ENCODE peak calls at places on chromosome 20, in four cellular contexts. One of them, this sample, is unnamed.

GRCh38 chr20:50590348-50590664 is 80.1 kb downstream of the PTPN1 start:
- DNase-seq in HCT116: no peak
- DNase-seq in K562: no peak
- DNase-seq in HepG2: no peak
- DNase-seq in this sample: no peak

GRCh38 chr20:57040461-57040860 is 226.0 kb downstream of the BMP7 start:
- DNase-seq in HepG2: no peak
- DNase-seq in HCT116: no peak
- DNase-seq in K562: no peak
- DNase-seq in this sample: no peak

GRCh38 chr20:2132461-2132901 is 30.9 kb downstream of the STK35 start:
- DNase-seq in HCT116: peak
- DNase-seq in HepG2: no peak
- DNase-seq in K562: no peak
- DNase-seq in this sample: no peak

GRCh38 chr20:33299111-33299603 is 16.1 kb downstream of the BPIFB1 start:
- DNase-seq in HCT116: peak
- DNase-seq in HepG2: peak
- DNase-seq in K562: peak
- DNase-seq in this sample: peak

GRCh38 chr20:35773154-35773751 is 1.4 kb downstream of the PHF20 start:
- DNase-seq in HCT116: no peak
- DNase-seq in HepG2: no peak
- DNase-seq in K562: peak
- DNase-seq in this sample: no peak

GRCh38 chr20:48879609-48880008 is 41.9 kb upstream of the ARFGEF2 start:
- DNase-seq in HCT116: no peak
- DNase-seq in K562: no peak
- DNase-seq in HepG2: no peak
- DNase-seq in this sample: no peak

GRCh38 chr20:33279261-33279910 is 3.6 kb upstream of the BPIFB1 start:
- DNase-seq in HepG2: no peak
- DNase-seq in K562: no peak
- DNase-seq in HCT116: no peak
- DNase-seq in this sample: no peak

GRCh38 chr20:19824861-19825260 is 66.8 kb downstream of the RIN2 start:
- DNase-seq in HCT116: no peak
- DNase-seq in K562: no peak
- DNase-seq in HepG2: no peak
- DNase-seq in this sample: no peak

GRCh38 chr20:47970282-47970903 is 185.1 kb upstream of the SULF2 start:
- DNase-seq in HepG2: peak
- DNase-seq in K562: no peak
- DNase-seq in HCT116: no peak
- DNase-seq in this sample: peak

GRCh38 chr20:25398363-25399037 is 7.9 kb upstream of the ABHD12 start:
- DNase-seq in HepG2: peak
- DNase-seq in K562: no peak
- DNase-seq in HCT116: no peak
- DNase-seq in this sample: no peak

GRCh38 chr20:25278636-25279361 is 30.9 kb downstream of the PYGB start:
- DNase-seq in HepG2: no peak
- DNase-seq in K562: no peak
- DNase-seq in HCT116: no peak
- DNase-seq in this sample: no peak

GRCh38 chr20:49631074-49631716 is 63.3 kb upstream of the PTGIS start:
- DNase-seq in K562: no peak
- DNase-seq in HCT116: no peak
- DNase-seq in HepG2: no peak
- DNase-seq in this sample: no peak

GRCh38 chr20:14512856-14513255 is 175.4 kb upstream of the FLRT3 start:
- DNase-seq in K562: no peak
- DNase-seq in HepG2: no peak
- DNase-seq in HCT116: no peak
- DNase-seq in this sample: no peak

GRCh38 chr20:18057106-18057993 is at the start of gene OVOL2:
- DNase-seq in HCT116: peak
- DNase-seq in HepG2: no peak
- DNase-seq in K562: no peak
- DNase-seq in this sample: peak

GRCh38 chr20:18058661-18059467 is 1.1 kb upstream of the OVOL2 start:
- DNase-seq in HepG2: no peak
- DNase-seq in K562: no peak
- DNase-seq in HCT116: peak
- DNase-seq in this sample: peak

GRCh38 chr20:18059603-18060002 is 1.9 kb upstream of the OVOL2 start:
- DNase-seq in HCT116: no peak
- DNase-seq in HepG2: no peak
- DNase-seq in K562: no peak
- DNase-seq in this sample: no peak

GRCh38 chr20:18056174-18057105 is 1.3 kb downstream of the OVOL2 start:
- DNase-seq in K562: no peak
- DNase-seq in HCT116: no peak
- DNase-seq in HepG2: no peak
- DNase-seq in this sample: peak

DNA sequence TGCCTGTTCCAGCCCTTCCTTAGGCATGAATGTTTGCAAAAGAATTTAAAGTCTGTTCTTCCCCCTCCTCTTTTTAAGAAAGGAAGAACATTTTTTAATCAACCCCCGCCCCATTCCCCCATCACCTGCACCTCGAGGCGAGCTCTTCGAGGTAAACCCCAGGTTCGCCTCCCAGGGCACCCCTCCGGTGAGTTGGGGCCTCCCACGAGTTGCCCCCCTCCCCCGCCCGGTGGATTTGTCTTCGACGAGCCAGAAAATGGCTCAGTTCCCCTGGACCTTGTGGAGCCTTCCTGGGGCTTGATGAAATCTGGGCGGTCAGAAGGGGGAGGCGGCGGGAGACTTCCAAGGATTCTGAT is 256 bp upstream of the OVOL2 start:
- DNase-seq in HepG2: no peak
- DNase-seq in HCT116: no peak
- DNase-seq in K562: no peak
- DNase-seq in this sample: peak
- H3K27ac ChIP-seq in HepG2: no peak
- H3K27ac ChIP-seq in HCT116: no peak
- H3K27ac ChIP-seq in K562: no peak
- H3K27ac ChIP-seq in this sample: no peak

GRCh38 chr20:44028341-44028715 is 113.7 kb downstream of the TOX2 start:
- DNase-seq in K562: no peak
- DNase-seq in HepG2: no peak
- DNase-seq in HCT116: no peak
- DNase-seq in this sample: no peak

GRCh38 chr20:44028868-44029847 is 114.5 kb downstream of the TOX2 start:
- DNase-seq in HCT116: no peak
- DNase-seq in K562: no peak
- DNase-seq in HepG2: no peak
- DNase-seq in this sample: no peak

GRCh38 chr20:44031001-44031574 is 116.4 kb downstream of the TOX2 start:
- DNase-seq in HepG2: no peak
- DNase-seq in HCT116: no peak
- DNase-seq in K562: no peak
- DNase-seq in this sample: no peak

GRCh38 chr20:44030394-44030793 is 115.7 kb downstream of the TOX2 start:
- DNase-seq in HepG2: no peak
- DNase-seq in HCT116: no peak
- DNase-seq in K562: no peak
- DNase-seq in this sample: no peak

DNA sequence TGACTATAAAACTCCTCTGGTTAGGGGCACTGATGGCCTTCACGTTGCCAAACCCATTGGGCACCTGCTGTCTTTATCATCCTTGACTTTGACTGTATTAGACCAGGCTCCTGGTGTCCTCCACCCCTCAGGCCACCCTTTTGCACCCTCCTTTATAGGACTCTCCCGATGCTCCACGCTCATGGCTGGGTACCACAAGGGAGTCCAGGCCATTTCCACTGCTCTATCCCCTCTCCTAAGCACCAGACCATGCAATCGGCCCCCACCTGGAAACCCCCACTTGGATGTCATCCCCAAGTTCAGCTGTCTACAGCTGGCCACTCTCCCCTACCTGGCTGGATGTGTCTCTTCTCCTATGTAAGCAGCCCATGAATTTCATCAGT is 115.2 kb downstream of the TOX2 start:
- DNase-seq in HCT116: no peak
- DNase-seq in HepG2: no peak
- DNase-seq in K562: no peak
- DNase-seq in this sample: no peak
- TF ChIP-seq ELF1 in HCT116: no peak
- TF ChIP-seq ELF1 in HepG2: no peak
- TF ChIP-seq ELF1 in K562: no peak
- TF ChIP-seq ELF1 in this sample: no peak

GRCh38 chr20:44204156-44204831 is 6.3 kb downstream of the OSER1 start:
- DNase-seq in K562: peak
- DNase-seq in HepG2: no peak
- DNase-seq in HCT116: peak
- DNase-seq in this sample: no peak

GRCh38 chr20:44200983-44201382 is 9.6 kb downstream of the OSER1 start:
- DNase-seq in HepG2: no peak
- DNase-seq in HCT116: no peak
- DNase-seq in K562: no peak
- DNase-seq in this sample: no peak

GRCh38 chr20:44204832-44205215 is 5.7 kb downstream of the OSER1 start:
- DNase-seq in K562: no peak
- DNase-seq in HepG2: no peak
- DNase-seq in HCT116: no peak
- DNase-seq in this sample: no peak

GRCh38 chr20:44200371-44200770 is 10.2 kb downstream of the OSER1 start:
- DNase-seq in HCT116: no peak
- DNase-seq in HepG2: no peak
- DNase-seq in K562: no peak
- DNase-seq in this sample: no peak

GRCh38 chr20:44203161-44203560 is 7.4 kb downstream of the OSER1 start:
- DNase-seq in K562: no peak
- DNase-seq in HepG2: no peak
- DNase-seq in HCT116: no peak
- DNase-seq in this sample: no peak
- H3K27ac ChIP-seq in K562: no peak
- H3K27ac ChIP-seq in HepG2: no peak
- H3K27ac ChIP-seq in HCT116: peak
- H3K27ac ChIP-seq in this sample: peak

GRCh38 chr20:20938131-20938530 is 168.0 kb downstream of the LINC00237 start:
- DNase-seq in K562: no peak
- DNase-seq in HCT116: no peak
- DNase-seq in HepG2: no peak
- DNase-seq in this sample: no peak
- TF ChIP-seq ELF1 in K562: no peak
- TF ChIP-seq ELF1 in HCT116: no peak
- TF ChIP-seq ELF1 in HepG2: no peak
- TF ChIP-seq ELF1 in this sample: no peak

DNA sequence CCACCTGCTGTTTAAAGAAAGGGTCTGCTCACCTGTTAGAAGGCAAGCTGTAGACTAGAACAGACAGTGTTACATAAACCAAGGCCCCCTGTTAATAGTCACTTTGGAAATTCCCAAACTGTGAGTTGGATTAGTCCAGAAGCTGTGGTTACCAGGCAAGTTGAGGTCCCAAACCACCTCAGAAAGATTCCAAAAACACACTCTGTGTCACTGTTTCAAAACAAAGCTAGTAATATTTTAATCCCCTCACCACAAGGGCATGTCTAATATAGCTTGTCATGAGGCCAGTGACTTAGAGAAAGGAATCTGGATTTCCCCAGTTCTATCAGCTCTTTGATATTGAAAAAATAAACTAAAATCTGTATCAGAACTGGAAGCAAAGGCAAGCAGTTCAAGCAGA is 244.6 kb downstream of the HAO1 start:
- DNase-seq in K562: no peak
- DNase-seq in HCT116: no peak
- DNase-seq in HepG2: no peak
- DNase-seq in this sample: no peak
- H3K27ac ChIP-seq in K562: no peak
- H3K27ac ChIP-seq in HCT116: no peak
- H3K27ac ChIP-seq in HepG2: no peak
- H3K27ac ChIP-seq in this sample: no peak

GRCh38 chr20:34362502-34363061 is 491 bp upstream of the ITCH start:
- DNase-seq in HCT116: no peak
- DNase-seq in HepG2: no peak
- DNase-seq in K562: no peak
- DNase-seq in this sample: no peak
- TF ChIP-seq ELF1 in HCT116: no peak
- TF ChIP-seq ELF1 in HepG2: no peak
- TF ChIP-seq ELF1 in K562: no peak
- TF ChIP-seq ELF1 in this sample: no peak

GRCh38 chr20:37356961-37357371 is 11.0 kb downstream of the SRC start:
- DNase-seq in K562: no peak
- DNase-seq in HepG2: no peak
- DNase-seq in HCT116: no peak
- DNase-seq in this sample: peak
- H3K27ac ChIP-seq in K562: no peak
- H3K27ac ChIP-seq in HepG2: no peak
- H3K27ac ChIP-seq in HCT116: no peak
- H3K27ac ChIP-seq in this sample: no peak

GRCh38 chr20:846894-847278 is 13.4 kb downstream of the FAM110A start:
- DNase-seq in K562: no peak
- DNase-seq in HepG2: no peak
- DNase-seq in HCT116: no peak
- DNase-seq in this sample: no peak

GRCh38 chr20:845226-845868 is 11.8 kb downstream of the FAM110A start:
- DNase-seq in K562: no peak
- DNase-seq in HepG2: no peak
- DNase-seq in HCT116: no peak
- DNase-seq in this sample: no peak

GRCh38 chr20:844473-845225 is 11.1 kb downstream of the FAM110A start:
- DNase-seq in HepG2: peak
- DNase-seq in HCT116: peak
- DNase-seq in K562: peak
- DNase-seq in this sample: peak

GRCh38 chr20:848218-848617 is 14.7 kb downstream of the FAM110A start:
- DNase-seq in HepG2: no peak
- DNase-seq in K562: no peak
- DNase-seq in HCT116: no peak
- DNase-seq in this sample: no peak

GRCh38 chr20:845967-846893 is 12.7 kb downstream of the FAM110A start:
- DNase-seq in K562: no peak
- DNase-seq in HCT116: no peak
- DNase-seq in HepG2: no peak
- DNase-seq in this sample: no peak
- TF ChIP-seq ELF1 in K562: no peak
- TF ChIP-seq ELF1 in HCT116: no peak
- TF ChIP-seq ELF1 in HepG2: no peak
- TF ChIP-seq ELF1 in this sample: no peak